ENCODE peak calls at places on chromosomes 13 and 19, in six cellular contexts. One of them, this sample, is unnamed.

GRCh38 chr13:102721800-102722231 is 27.0 kb upstream of the METTL21C start:
- DNase-seq in pancreas: no peak
- DNase-seq in fibroblast of lung: peak; percentile 34
- DNase-seq in heart right ventricle: no peak
- DNase-seq in psoas muscle: peak; percentile 70
- DNase-seq in T-helper 9 cell: no peak
- DNase-seq in this sample: no peak

GRCh38 chr19:13861714-13862531 is 15.0 kb upstream of the NANOS3 start:
- DNase-seq in heart right ventricle: peak; percentile 95
- DNase-seq in psoas muscle: peak; percentile 95
- DNase-seq in fibroblast of lung: peak; percentile 87
- DNase-seq in T-helper 9 cell: peak; percentile 86
- DNase-seq in pancreas: peak; percentile 95
- DNase-seq in this sample: peak; percentile 98

GRCh38 chr19:57406516-57407123 is 4.3 kb upstream of the ZNF17 start:
- DNase-seq in fibroblast of lung: peak; percentile 62
- DNase-seq in T-helper 9 cell: peak; percentile 54
- DNase-seq in pancreas: peak; percentile 55
- DNase-seq in heart right ventricle: peak; percentile 56
- DNase-seq in psoas muscle: peak; percentile 62
- DNase-seq in this sample: peak; percentile 70

GRCh38 chr13:46553521-46553885 is 533 bp downstream of the LRCH1 start:
- DNase-seq in psoas muscle: no peak
- DNase-seq in pancreas: no peak
- DNase-seq in fibroblast of lung: no peak
- DNase-seq in T-helper 9 cell: no peak
- DNase-seq in heart right ventricle: no peak
- DNase-seq in this sample: no peak

GRCh38 chr19:18708452-18709231 is 25.2 kb downstream of the CRTC1 start:
- DNase-seq in fibroblast of lung: no peak
- DNase-seq in psoas muscle: peak; percentile 61
- DNase-seq in pancreas: no peak
- DNase-seq in heart right ventricle: peak; percentile 28
- DNase-seq in T-helper 9 cell: no peak
- DNase-seq in this sample: no peak

GRCh38 chr19:13817018-13817614 is 21.9 kb downstream of the ZSWIM4 start:
- DNase-seq in T-helper 9 cell: no peak
- DNase-seq in fibroblast of lung: no peak
- DNase-seq in heart right ventricle: no peak
- DNase-seq in pancreas: peak; percentile 91
- DNase-seq in psoas muscle: no peak
- DNase-seq in this sample: no peak

GRCh38 chr13:24264976-24265375 is 44.4 kb upstream of the C1QTNF9 start:
- DNase-seq in pancreas: no peak
- DNase-seq in psoas muscle: no peak
- DNase-seq in T-helper 9 cell: peak; percentile 68
- DNase-seq in heart right ventricle: no peak
- DNase-seq in fibroblast of lung: no peak
- DNase-seq in this sample: no peak

GRCh38 chr19:54364775-54365257 is at the start of gene LAIR1:
- DNase-seq in T-helper 9 cell: peak; percentile 24
- DNase-seq in heart right ventricle: no peak
- DNase-seq in psoas muscle: peak; percentile 61
- DNase-seq in pancreas: no peak
- DNase-seq in fibroblast of lung: no peak
- DNase-seq in this sample: no peak

GRCh38 chr19:2983351-2984195 is 6.2 kb downstream of the TLE6 start:
- DNase-seq in heart right ventricle: peak; percentile 75
- DNase-seq in psoas muscle: peak; percentile 84
- DNase-seq in T-helper 9 cell: no peak
- DNase-seq in pancreas: no peak
- DNase-seq in fibroblast of lung: peak; percentile 75
- DNase-seq in this sample: peak; percentile 86

GRCh38 chr19:51272183-51272817 is 21.4 kb downstream of the SIGLECL1 start:
- DNase-seq in pancreas: no peak
- DNase-seq in psoas muscle: no peak
- DNase-seq in heart right ventricle: no peak
- DNase-seq in fibroblast of lung: no peak
- DNase-seq in T-helper 9 cell: no peak
- DNase-seq in this sample: no peak

GRCh38 chr19:33194884-33195710 is 967 bp downstream of the LRP3 start:
- DNase-seq in pancreas: peak; percentile 80
- DNase-seq in T-helper 9 cell: no peak
- DNase-seq in psoas muscle: no peak
- DNase-seq in heart right ventricle: peak; percentile 35
- DNase-seq in fibroblast of lung: peak; percentile 60
- DNase-seq in this sample: peak; percentile 61

GRCh38 chr19:40217921-40218890 is at the start of gene TTC9B:
- DNase-seq in psoas muscle: no peak
- DNase-seq in pancreas: peak; percentile 75
- DNase-seq in T-helper 9 cell: peak; percentile 37
- DNase-seq in heart right ventricle: no peak
- DNase-seq in fibroblast of lung: no peak
- DNase-seq in this sample: peak; percentile 76

GRCh38 chr13:101451641-101452040 is 834 bp upstream of the ITGBL1 start:
- DNase-seq in pancreas: no peak
- DNase-seq in psoas muscle: no peak
- DNase-seq in fibroblast of lung: peak; percentile 6
- DNase-seq in T-helper 9 cell: no peak
- DNase-seq in heart right ventricle: no peak
- DNase-seq in this sample: no peak

GRCh38 chr19:43446746-43447489 is 18.5 kb downstream of the LYPD3 start:
- DNase-seq in pancreas: peak; percentile 90
- DNase-seq in T-helper 9 cell: peak; percentile 74
- DNase-seq in psoas muscle: peak; percentile 88
- DNase-seq in heart right ventricle: peak; percentile 71
- DNase-seq in fibroblast of lung: peak; percentile 75
- DNase-seq in this sample: peak; percentile 88

GRCh38 chr19:792361-792885 is 4.8 kb upstream of the PTBP1 start:
- DNase-seq in T-helper 9 cell: no peak
- DNase-seq in heart right ventricle: peak; percentile 17
- DNase-seq in pancreas: peak; percentile 31
- DNase-seq in fibroblast of lung: no peak
- DNase-seq in psoas muscle: no peak
- DNase-seq in this sample: no peak

GRCh38 chr13:41962994-41963393 is 2.1 kb upstream of the VWA8 start:
- DNase-seq in heart right ventricle: no peak
- DNase-seq in psoas muscle: no peak
- DNase-seq in pancreas: no peak
- DNase-seq in fibroblast of lung: peak; percentile 14
- DNase-seq in T-helper 9 cell: no peak
- DNase-seq in this sample: no peak

GRCh38 chr13:68304287-68304893 is 1074.3 kb upstream of the PCDH9 start:
- DNase-seq in psoas muscle: no peak
- DNase-seq in fibroblast of lung: peak; percentile 39
- DNase-seq in pancreas: no peak
- DNase-seq in heart right ventricle: no peak
- DNase-seq in T-helper 9 cell: no peak
- DNase-seq in this sample: peak; percentile 62

GRCh38 chr13:96338030-96338429 is 248.1 kb downstream of the HS6ST3 start:
- DNase-seq in fibroblast of lung: no peak
- DNase-seq in psoas muscle: no peak
- DNase-seq in heart right ventricle: no peak
- DNase-seq in T-helper 9 cell: no peak
- DNase-seq in pancreas: no peak
- DNase-seq in this sample: no peak

GRCh38 chr13:99067160-99067985 is 89.5 kb upstream of the DOCK9 start:
- DNase-seq in pancreas: no peak
- DNase-seq in psoas muscle: no peak
- DNase-seq in T-helper 9 cell: no peak
- DNase-seq in fibroblast of lung: peak; percentile 36
- DNase-seq in heart right ventricle: no peak
- DNase-seq in this sample: peak; percentile 67

GRCh38 chr13:40652588-40652940 is 13.9 kb downstream of the FOXO1 start:
- DNase-seq in pancreas: no peak
- DNase-seq in T-helper 9 cell: no peak
- DNase-seq in fibroblast of lung: no peak
- DNase-seq in psoas muscle: no peak
- DNase-seq in heart right ventricle: no peak
- DNase-seq in this sample: no peak

GRCh38 chr19:49856574-49857021 is 5.6 kb downstream of the PTOV1 start:
- DNase-seq in fibroblast of lung: no peak
- DNase-seq in T-helper 9 cell: no peak
- DNase-seq in heart right ventricle: no peak
- DNase-seq in psoas muscle: peak; percentile 52
- DNase-seq in pancreas: peak; percentile 79
- DNase-seq in this sample: no peak

GRCh38 chr19:15296841-15297415 is 35.4 kb downstream of the BRD4 start:
- DNase-seq in psoas muscle: no peak
- DNase-seq in heart right ventricle: no peak
- DNase-seq in T-helper 9 cell: no peak
- DNase-seq in fibroblast of lung: no peak
- DNase-seq in pancreas: no peak
- DNase-seq in this sample: no peak

GRCh38 chr13:93698016-93698613 is 471.5 kb downstream of the GPC6 start:
- DNase-seq in fibroblast of lung: no peak
- DNase-seq in T-helper 9 cell: no peak
- DNase-seq in heart right ventricle: no peak
- DNase-seq in pancreas: no peak
- DNase-seq in psoas muscle: no peak
- DNase-seq in this sample: peak; percentile 57

GRCh38 chr19:4523306-4524110 is 5.2 kb upstream of the PLIN4 start:
- DNase-seq in heart right ventricle: no peak
- DNase-seq in fibroblast of lung: peak; percentile 36
- DNase-seq in T-helper 9 cell: peak; percentile 11
- DNase-seq in psoas muscle: peak; percentile 87
- DNase-seq in pancreas: peak; percentile 78
- DNase-seq in this sample: peak; percentile 39

GRCh38 chr19:15702590-15702930 is 25.3 kb upstream of the OR10H2 start:
- DNase-seq in pancreas: peak; percentile 74
- DNase-seq in heart right ventricle: peak; percentile 83
- DNase-seq in fibroblast of lung: peak; percentile 3
- DNase-seq in psoas muscle: peak; percentile 87
- DNase-seq in T-helper 9 cell: no peak
- DNase-seq in this sample: peak; percentile 7